ENCODE peak calls at places on chromosomes 7 and 10, in four cellular contexts. One of them, this sample, is unnamed.

GRCh38 chr10:25506821-25507335 is 332.1 kb downstream of the GPR158 start:
- DNase-seq in H7: no peak
- DNase-seq in GOT3: no peak
- DNase-seq in COR-L47: no peak
- DNase-seq in this sample: no peak

GRCh38 chr7:150737265-150738055 is at the start of gene GIMAP5:
- DNase-seq in H7: no peak
- DNase-seq in GOT3: no peak
- DNase-seq in COR-L47: no peak
- DNase-seq in this sample: no peak

GRCh38 chr10:86340176-86340990 is 26.2 kb downstream of the GRID1 start:
- DNase-seq in H7: no peak
- DNase-seq in GOT3: no peak
- DNase-seq in COR-L47: no peak
- DNase-seq in this sample: no peak

GRCh38 chr7:78770422-78771410 is 682.8 kb downstream of the MAGI2 start:
- DNase-seq in H7: peak
- DNase-seq in GOT3: no peak
- DNase-seq in COR-L47: peak
- DNase-seq in this sample: peak

GRCh38 chr7:100437150-100438100 is 1.1 kb upstream of the PPP1R35 start:
- DNase-seq in H7: no peak
- DNase-seq in GOT3: no peak
- DNase-seq in COR-L47: no peak
- DNase-seq in this sample: no peak

GRCh38 chr7:37642028-37642540 is 41.5 kb upstream of the GPR141 start:
- DNase-seq in H7: no peak
- DNase-seq in GOT3: no peak
- DNase-seq in COR-L47: no peak
- DNase-seq in this sample: no peak

GRCh38 chr10:15370741-15371701 is at the start of gene FAM171A1:
- DNase-seq in H7: peak
- DNase-seq in GOT3: no peak
- DNase-seq in COR-L47: peak
- DNase-seq in this sample: peak

GRCh38 chr10:110829721-110830410 is 41.9 kb upstream of the PDCD4 start:
- DNase-seq in H7: no peak
- DNase-seq in GOT3: no peak
- DNase-seq in COR-L47: no peak
- DNase-seq in this sample: no peak

GRCh38 chr10:44898665-44899064 is 12.5 kb upstream of the TMEM72 start:
- DNase-seq in H7: no peak
- DNase-seq in GOT3: no peak
- DNase-seq in COR-L47: no peak
- DNase-seq in this sample: no peak

GRCh38 chr10:123229927-123230630 is 75.9 kb downstream of the BUB3 start:
- DNase-seq in H7: no peak
- DNase-seq in GOT3: no peak
- DNase-seq in COR-L47: no peak
- DNase-seq in this sample: peak

This sample was measured in iris pigment epithelial cell.